ENCODE peak calls at places on chromosomes 13 and 19, in eight cellular contexts. C is thoracic aorta, N is right atrium auricular region, K is kidney, T is psoas muscle, V is fibroblast of lung, F is PC-9, U is left ventricle myocardium inferior. S is an unnamed sample.

GRCh38 chr19:1245884-1246816 is 2.2 kb upstream of the MIDN start:
- DNase-seq in K (peak), V (no peak), N (peak), F (no peak), C (no peak), U (peak), T (peak), S (no peak)

GRCh38 chr13:22735381-22735995 is 445.3 kb upstream of the SGCG start:
- DNase-seq in U (no peak), C (no peak), V (no peak), N (no peak), K (no peak), T (no peak), F (no peak), S (no peak)

GRCh38 chr13:22562116-22562515 is 618.7 kb upstream of the SGCG start:
- DNase-seq in U (no peak), C (no peak), N (no peak), V (no peak), T (no peak), F (no peak), K (no peak), S (no peak)

GRCh38 chr19:21680679-21681078 is 86.7 kb downstream of the ZNF100 start:
- DNase-seq in U (no peak), V (no peak), N (no peak), T (no peak), F (no peak), C (no peak), K (no peak), S (no peak)

GRCh38 chr13:88125055-88125454 is 453.9 kb downstream of the SLITRK5 start:
- DNase-seq in V (no peak), C (no peak), T (no peak), U (no peak), F (no peak), K (no peak), N (no peak), S (no peak)

GRCh38 chr19:48342841-48343540 is 17.6 kb downstream of the EMP3 start:
- DNase-seq in T (no peak), C (no peak), N (no peak), U (no peak), V (peak), K (no peak), F (peak), S (no peak)

GRCh38 chr13:24148414-24149305 is 11.9 kb upstream of the SPATA13 start:
- DNase-seq in F (peak), C (no peak), K (peak), N (no peak), U (no peak), V (peak), T (no peak), S (peak)

GRCh38 chr19:8731428-8732169 is 10.2 kb downstream of the OR2Z1 start:
- DNase-seq in V (no peak), K (no peak), F (no peak), T (no peak), N (no peak), C (no peak), U (no peak), S (no peak)

GRCh38 chr13:38697197-38697596 is 10.3 kb downstream of the FREM2 start:
- DNase-seq in N (no peak), K (no peak), T (no peak), F (no peak), C (no peak), V (no peak), U (no peak), S (no peak)

GRCh38 chr19:9528757-9529336 is 9.6 kb downstream of the ZNF426 start:
- DNase-seq in N (no peak), F (peak), T (no peak), U (no peak), V (peak), C (no peak), K (no peak), S (no peak)

GRCh38 chr13:51906581-51906980 is 44.8 kb downstream of the CCDC70 start:
- DNase-seq in C (no peak), N (no peak), F (peak), V (no peak), K (no peak), U (peak), T (no peak), S (no peak)

GRCh38 chr13:52961196-52961845 is 67.3 kb upstream of the OLFM4 start:
- DNase-seq in V (no peak), K (no peak), C (no peak), T (no peak), N (no peak), F (no peak), U (no peak), S (no peak)

GRCh38 chr13:112657850-112658445 is 31.9 kb upstream of the ATP11A start:
- DNase-seq in K (peak), V (peak), C (no peak), T (no peak), U (no peak), N (no peak), F (peak), S (peak)

GRCh38 chr13:73421310-73421912 is 362.6 kb downstream of the KLF5 start:
- DNase-seq in V (peak), N (no peak), K (no peak), U (no peak), C (no peak), F (peak), T (no peak), S (peak)

GRCh38 chr13:85841427-85841826 is 42.2 kb upstream of the SLITRK6 start:
- DNase-seq in N (no peak), T (no peak), U (no peak), K (no peak), F (no peak), C (no peak), V (no peak), S (no peak)

GRCh38 chr13:111275995-111276618 is 44.3 kb upstream of the TEX29 start:
- DNase-seq in K (no peak), U (no peak), N (no peak), T (no peak), F (no peak), V (no peak), C (no peak), S (no peak)
- H3K27ac ChIP-seq in K (no peak), U (peak), N (no peak), T (no peak), F (no peak), V (no peak), C (no peak), S (no peak)

GRCh38 chr19:31676271-31677004 is 327.2 kb upstream of the TSHZ3 start:
- DNase-seq in U (no peak), F (no peak), K (no peak), N (no peak), V (peak), T (no peak), C (no peak), S (no peak)
- H3K27ac ChIP-seq in U (no peak), F (no peak), K (no peak), N (no peak), V (no peak), T (no peak), C (no peak), S (no peak)

DNA sequence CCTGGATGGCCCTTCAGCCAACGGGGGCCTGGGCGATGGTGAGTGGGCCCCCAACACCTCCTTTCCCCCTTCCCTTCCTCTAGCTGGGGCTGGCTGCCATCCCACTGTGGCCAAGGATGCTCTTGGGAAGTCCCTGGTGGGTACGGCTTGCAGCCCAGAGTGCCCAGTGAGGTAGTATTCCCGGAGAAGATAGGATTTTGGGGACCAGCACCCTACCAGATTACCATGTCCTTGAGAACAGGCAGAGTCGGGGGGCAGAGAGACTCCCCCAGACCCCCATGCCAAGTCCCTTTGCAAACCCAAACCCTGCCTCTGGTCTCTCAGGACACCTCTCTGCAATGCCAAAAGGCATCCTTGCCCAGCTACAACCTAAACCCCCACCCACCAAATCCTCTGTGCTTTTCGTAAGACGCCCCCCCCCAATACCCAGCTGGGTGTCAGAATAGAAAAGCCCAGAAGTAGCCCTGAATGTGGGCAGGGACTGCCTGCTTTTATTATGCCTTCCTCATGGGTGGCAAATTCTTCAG is 1.7 kb downstream of the HIF3A start:
- DNase-seq in T (no peak), N (no peak), U (no peak), V (no peak), C (no peak), K (no peak), F (no peak), S (no peak)
- H3K27ac ChIP-seq in T (peak), N (peak), U (peak), V (no peak), C (peak), K (peak), F (no peak), S (no peak)

GRCh38 chr19:13700621-13701020 is 63.7 kb upstream of the MRI1 start:
- DNase-seq in F (no peak), U (no peak), V (no peak), C (no peak), K (no peak), T (no peak), N (no peak), S (no peak)

GRCh38 chr19:13699786-13700185 is 64.5 kb upstream of the MRI1 start:
- DNase-seq in F (no peak), U (no peak), T (no peak), C (no peak), K (no peak), V (no peak), N (no peak), S (no peak)

GRCh38 chr19:13705201-13705600 is 59.1 kb upstream of the MRI1 start:
- DNase-seq in V (no peak), F (no peak), K (no peak), U (no peak), T (no peak), N (no peak), C (no peak), S (no peak)

GRCh38 chr19:13705928-13706447 is 58.3 kb upstream of the MRI1 start:
- DNase-seq in C (no peak), T (no peak), V (no peak), F (no peak), K (no peak), N (no peak), U (no peak), S (no peak)

DNA sequence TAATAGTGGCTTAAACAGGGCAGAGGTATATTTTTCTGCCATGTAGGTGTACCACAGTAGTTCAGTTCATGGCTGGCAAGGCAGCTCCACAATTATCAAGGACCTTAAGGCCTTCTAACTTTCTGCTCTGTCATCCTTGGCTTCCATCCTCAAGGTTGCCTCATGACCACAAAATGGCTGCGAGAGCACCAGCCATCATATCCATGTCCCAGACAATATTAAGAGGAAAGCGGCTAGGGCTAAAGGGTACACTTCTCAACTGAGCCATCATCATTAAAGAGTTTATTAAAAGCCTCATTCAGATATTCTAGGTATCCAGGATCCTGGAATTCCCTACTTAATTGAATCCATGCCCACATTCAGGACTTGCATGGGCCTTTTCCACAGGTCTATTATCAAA is 62.7 kb upstream of the MRI1 start:
- DNase-seq in V (no peak), T (no peak), U (no peak), N (no peak), F (no peak), C (no peak), K (no peak), S (no peak)
- H3K27ac ChIP-seq in V (no peak), T (no peak), U (no peak), N (no peak), F (no peak), C (no peak), K (no peak), S (no peak)

GRCh38 chr19:19592690-19593089 is 25.8 kb downstream of the PBX4 start:
- DNase-seq in U (no peak), N (no peak), V (no peak), F (peak), T (no peak), C (no peak), K (no peak), S (no peak)
- H3K27ac ChIP-seq in U (no peak), N (no peak), V (no peak), F (peak), T (no peak), C (no peak), K (no peak), S (no peak)

DNA sequence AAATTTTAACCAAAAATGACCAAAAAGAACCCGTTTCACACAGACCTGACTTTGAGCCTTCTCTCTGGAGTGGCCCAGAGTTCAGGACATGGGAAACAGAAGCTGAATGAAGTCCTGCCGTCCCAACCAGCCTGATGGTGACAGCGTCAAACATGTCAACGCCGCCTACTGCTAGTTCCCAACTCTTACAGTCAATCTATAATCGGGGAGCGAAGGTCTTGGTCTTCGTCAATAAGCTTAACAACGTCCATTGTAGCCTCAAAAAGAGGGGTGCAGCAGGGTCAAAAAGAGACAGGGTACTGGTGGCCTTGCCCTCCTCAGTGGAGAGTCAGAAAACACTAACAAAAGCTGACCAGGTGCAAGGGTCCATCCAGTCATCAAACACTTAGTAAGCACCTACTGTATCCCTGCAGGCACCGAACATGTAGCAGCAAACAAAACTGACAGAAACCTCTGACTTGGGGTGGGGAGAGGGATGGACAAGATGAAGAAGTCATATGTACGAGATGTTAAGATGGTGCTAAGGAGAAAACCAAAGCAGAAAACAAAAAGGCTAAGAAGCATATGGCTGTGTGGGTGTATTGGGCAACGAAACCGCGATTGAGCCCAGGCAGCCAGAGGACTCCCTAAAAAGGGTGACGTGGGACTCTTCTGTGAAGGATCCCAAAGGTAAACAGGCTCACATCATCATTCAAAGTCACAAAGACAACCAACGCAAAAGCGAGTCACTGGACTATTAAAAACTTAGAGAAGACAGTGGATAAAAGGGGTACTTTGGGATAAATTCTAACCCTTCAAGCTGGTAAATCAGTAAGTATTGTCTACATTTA is 12.0 kb downstream of the MLLT1 start:
- DNase-seq in N (no peak), V (peak), T (no peak), C (no peak), F (no peak), U (no peak), K (no peak), S (no peak)
- H3K27ac ChIP-seq in N (no peak), V (no peak), T (no peak), C (no peak), F (no peak), U (no peak), K (no peak), S (no peak)

DNA sequence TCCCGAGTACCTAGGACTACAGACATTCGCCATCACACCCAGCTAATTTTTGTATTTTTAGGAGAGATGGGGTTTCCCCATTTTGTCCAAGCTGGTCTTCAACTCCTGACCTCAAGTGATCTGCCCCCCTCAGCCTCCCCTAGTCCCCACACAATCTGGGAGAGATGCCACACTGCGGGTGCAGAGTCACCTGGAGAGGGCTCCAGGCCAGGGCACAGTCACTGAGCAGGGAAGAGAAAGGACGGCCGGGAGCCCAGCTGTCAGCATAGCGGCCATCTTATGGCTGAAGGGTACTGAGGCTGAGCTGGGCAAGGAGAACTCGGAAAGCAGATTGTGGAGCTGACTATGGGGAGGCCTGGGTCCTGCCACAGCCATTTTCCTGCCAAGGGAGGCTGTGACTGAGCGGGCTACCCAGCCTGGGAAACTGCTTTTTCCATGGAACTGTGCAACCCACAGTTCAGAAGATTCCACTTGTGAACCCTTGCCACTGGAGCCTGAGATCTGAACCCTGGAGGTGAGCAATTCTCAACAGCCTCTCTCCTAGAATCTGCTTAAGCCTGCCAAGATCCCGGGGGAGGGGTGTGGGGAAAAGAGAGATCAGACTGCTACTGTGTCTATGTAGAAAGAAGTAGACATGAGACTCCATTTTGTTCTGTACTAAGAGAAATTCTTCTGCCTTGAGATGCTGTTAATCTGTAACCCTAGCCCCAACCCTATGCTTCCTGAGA is 109.2 kb downstream of the ZNF486 start:
- DNase-seq in U (no peak), K (no peak), N (no peak), V (no peak), F (no peak), C (no peak), T (no peak), S (no peak)
- H3K27ac ChIP-seq in U (no peak), K (peak), N (no peak), V (no peak), F (no peak), C (no peak), T (no peak), S (no peak)

GRCh38 chr19:2720777-2721569 is at the start of gene DIRAS1:
- DNase-seq in U (no peak), V (no peak), C (no peak), F (no peak), N (no peak), T (peak), K (peak), S (no peak)
- H3K27ac ChIP-seq in U (peak), V (no peak), C (no peak), F (no peak), N (peak), T (no peak), K (no peak), S (no peak)

DNA sequence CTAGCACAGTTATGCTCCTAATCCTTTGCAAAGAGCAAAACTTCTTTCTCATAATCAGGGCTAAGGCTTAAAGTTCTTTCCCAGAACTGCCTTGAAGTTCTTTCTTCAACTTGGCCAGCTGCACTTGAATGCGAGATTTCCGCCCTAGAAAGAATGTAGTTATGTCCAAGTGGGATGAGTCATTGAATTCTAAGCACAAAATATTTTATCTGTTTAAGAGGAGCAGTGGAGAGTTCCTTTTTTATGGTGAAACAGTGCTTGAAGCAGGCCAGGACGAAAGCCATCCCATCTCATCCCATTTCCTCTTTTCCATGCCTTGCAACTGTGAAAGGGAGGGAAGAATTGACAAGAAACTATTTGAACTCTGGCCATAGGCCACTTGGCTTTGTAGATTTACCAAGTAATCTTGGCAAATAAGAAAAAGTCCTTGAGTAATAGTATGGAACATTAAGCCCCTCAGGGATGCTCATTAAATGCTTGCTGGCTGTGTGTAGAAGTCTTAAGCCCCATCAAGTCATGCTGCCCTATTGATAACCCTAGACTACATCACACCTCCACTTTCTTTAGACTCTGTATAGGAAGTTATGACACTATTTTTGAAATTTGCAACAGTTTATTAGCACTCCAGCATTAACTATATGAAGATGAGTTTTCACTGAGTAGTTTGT is 174.6 kb downstream of the KCTD12 start:
- DNase-seq in V (peak), U (no peak), T (no peak), C (no peak), N (peak), K (no peak), F (no peak), S (no peak)
- H3K27ac ChIP-seq in V (peak), U (peak), T (peak), C (peak), N (peak), K (no peak), F (no peak), S (no peak)